ENCODE peak calls at places on chromosomes 4 and X, in nine cellular contexts. One of them, this sample, is unnamed. For H3K27me3, the result is how much of the 10 kb centered on the place peaks cover.

GRCh38 chr4:100977746-100978397 is 369.5 kb downstream of the PPP3CA start:
- DNase-seq in HepG2: no peak
- DNase-seq in aorta: no peak
- DNase-seq in GM23248: peak
- DNase-seq in psoas muscle: no peak
- DNase-seq in neuronal stem cell: no peak
- DNase-seq in adipocyte: peak
- DNase-seq in suprapubic skin: no peak
- DNase-seq in left ventricle myocardium inferior: no peak
- DNase-seq in this sample: no peak

GRCh38 chrX:23937100-23937499 is 29.3 kb downstream of the CXorf58 start:
- DNase-seq in HepG2: no peak
- DNase-seq in aorta: no peak
- DNase-seq in GM23248: peak
- DNase-seq in psoas muscle: no peak
- DNase-seq in neuronal stem cell: no peak
- DNase-seq in adipocyte: no peak
- DNase-seq in suprapubic skin: no peak
- DNase-seq in left ventricle myocardium inferior: no peak
- DNase-seq in this sample: no peak

GRCh38 chr4:158667651-158668198 is 4.0 kb downstream of the C4orf46 start:
- DNase-seq in HepG2: peak
- DNase-seq in aorta: no peak
- DNase-seq in GM23248: peak
- DNase-seq in psoas muscle: no peak
- DNase-seq in neuronal stem cell: no peak
- DNase-seq in adipocyte: peak
- DNase-seq in suprapubic skin: no peak
- DNase-seq in left ventricle myocardium inferior: no peak
- DNase-seq in this sample: peak

GRCh38 chrX:121308276-121308805 is 260.9 kb downstream of the GLUD2 start:
- DNase-seq in HepG2: peak
- DNase-seq in aorta: no peak
- DNase-seq in GM23248: peak
- DNase-seq in psoas muscle: no peak
- DNase-seq in neuronal stem cell: no peak
- DNase-seq in adipocyte: peak
- DNase-seq in suprapubic skin: no peak
- DNase-seq in left ventricle myocardium inferior: no peak
- DNase-seq in this sample: no peak

GRCh38 chrX:14529288-14529989 is at the start of gene GLRA2:
- DNase-seq in HepG2: peak
- DNase-seq in aorta: no peak
- DNase-seq in GM23248: peak
- DNase-seq in psoas muscle: no peak
- DNase-seq in neuronal stem cell: peak
- DNase-seq in adipocyte: peak
- DNase-seq in suprapubic skin: no peak
- DNase-seq in left ventricle myocardium inferior: no peak
- DNase-seq in this sample: no peak

GRCh38 chrX:15328821-15329220 is 6.5 kb downstream of the PIGA start:
- DNase-seq in HepG2: no peak
- DNase-seq in aorta: no peak
- DNase-seq in GM23248: no peak
- DNase-seq in psoas muscle: no peak
- DNase-seq in neuronal stem cell: no peak
- DNase-seq in adipocyte: peak
- DNase-seq in suprapubic skin: no peak
- DNase-seq in left ventricle myocardium inferior: no peak
- DNase-seq in this sample: no peak

GRCh38 chrX:124462931-124463330 is 116.6 kb downstream of the SH2D1A start:
- DNase-seq in HepG2: peak
- DNase-seq in aorta: no peak
- DNase-seq in GM23248: no peak
- DNase-seq in psoas muscle: no peak
- DNase-seq in neuronal stem cell: no peak
- DNase-seq in adipocyte: no peak
- DNase-seq in suprapubic skin: no peak
- DNase-seq in left ventricle myocardium inferior: no peak
- DNase-seq in this sample: no peak

GRCh38 chr4:150149381-150149780 is 71.1 kb downstream of the DCLK2 start:
- DNase-seq in HepG2: no peak
- DNase-seq in aorta: no peak
- DNase-seq in GM23248: peak
- DNase-seq in psoas muscle: no peak
- DNase-seq in neuronal stem cell: no peak
- DNase-seq in adipocyte: peak
- DNase-seq in suprapubic skin: no peak
- DNase-seq in left ventricle myocardium inferior: no peak
- DNase-seq in this sample: no peak

GRCh38 chrX:67599532-67599931 is 55.7 kb downstream of the AR start:
- DNase-seq in HepG2: no peak
- DNase-seq in aorta: no peak
- DNase-seq in GM23248: no peak
- DNase-seq in psoas muscle: no peak
- DNase-seq in neuronal stem cell: no peak
- DNase-seq in adipocyte: peak
- DNase-seq in suprapubic skin: no peak
- DNase-seq in left ventricle myocardium inferior: no peak
- DNase-seq in this sample: no peak

GRCh38 chr4:75344915-75345314 is 169.3 kb downstream of the RCHY1 start:
- DNase-seq in HepG2: no peak
- DNase-seq in aorta: no peak
- DNase-seq in GM23248: peak
- DNase-seq in psoas muscle: no peak
- DNase-seq in neuronal stem cell: no peak
- DNase-seq in adipocyte: peak
- DNase-seq in suprapubic skin: no peak
- DNase-seq in left ventricle myocardium inferior: no peak
- DNase-seq in this sample: no peak

GRCh38 chr4:78862314-78862737 is 76.9 kb downstream of the PAQR3 start:
- DNase-seq in HepG2: peak
- DNase-seq in aorta: no peak
- DNase-seq in GM23248: no peak
- DNase-seq in psoas muscle: no peak
- DNase-seq in neuronal stem cell: no peak
- DNase-seq in adipocyte: no peak
- DNase-seq in suprapubic skin: no peak
- DNase-seq in left ventricle myocardium inferior: no peak
- DNase-seq in this sample: no peak

GRCh38 chrX:134443461-134443860 is 16.5 kb upstream of the HPRT1 start:
- DNase-seq in HepG2: no peak
- DNase-seq in aorta: no peak
- DNase-seq in GM23248: no peak
- DNase-seq in psoas muscle: no peak
- DNase-seq in neuronal stem cell: no peak
- DNase-seq in adipocyte: no peak
- DNase-seq in suprapubic skin: no peak
- DNase-seq in left ventricle myocardium inferior: no peak
- DNase-seq in this sample: no peak

DNA sequence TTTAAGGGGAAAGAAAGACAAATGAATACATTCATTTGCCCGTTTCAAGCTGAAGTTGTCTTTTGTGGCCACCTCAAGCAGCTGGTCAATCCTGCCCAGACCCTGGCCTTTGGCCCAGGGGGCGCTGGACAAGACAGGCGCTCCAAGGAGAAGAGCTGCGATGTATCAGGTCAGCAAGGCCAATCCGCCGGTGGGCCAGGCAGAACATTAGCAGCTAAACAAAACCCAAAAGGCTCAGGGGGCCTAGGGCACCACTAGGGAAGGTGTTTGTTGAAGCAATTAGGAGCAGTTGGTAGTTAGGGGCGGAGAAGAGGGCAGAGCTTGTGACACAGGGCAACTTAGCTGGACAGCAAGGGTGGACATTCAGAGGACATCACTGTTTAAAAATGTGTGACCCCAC is 60.8 kb upstream of the TMEM33 start:
- DNase-seq in HepG2: no peak
- DNase-seq in aorta: no peak
- DNase-seq in GM23248: no peak
- DNase-seq in psoas muscle: no peak
- DNase-seq in neuronal stem cell: no peak
- DNase-seq in adipocyte: no peak
- DNase-seq in suprapubic skin: no peak
- DNase-seq in left ventricle myocardium inferior: no peak
- DNase-seq in this sample: no peak
- H3K27me3 ChIP-seq in HepG2: under half
- H3K27me3 ChIP-seq in aorta: under half
- H3K27me3 ChIP-seq in GM23248: half or more
- H3K27me3 ChIP-seq in psoas muscle: under half
- H3K27me3 ChIP-seq in neuronal stem cell: under half
- H3K27me3 ChIP-seq in adipocyte: half or more
- H3K27me3 ChIP-seq in suprapubic skin: half or more
- H3K27me3 ChIP-seq in left ventricle myocardium inferior: half or more
- H3K27me3 ChIP-seq in this sample: under half

DNA sequence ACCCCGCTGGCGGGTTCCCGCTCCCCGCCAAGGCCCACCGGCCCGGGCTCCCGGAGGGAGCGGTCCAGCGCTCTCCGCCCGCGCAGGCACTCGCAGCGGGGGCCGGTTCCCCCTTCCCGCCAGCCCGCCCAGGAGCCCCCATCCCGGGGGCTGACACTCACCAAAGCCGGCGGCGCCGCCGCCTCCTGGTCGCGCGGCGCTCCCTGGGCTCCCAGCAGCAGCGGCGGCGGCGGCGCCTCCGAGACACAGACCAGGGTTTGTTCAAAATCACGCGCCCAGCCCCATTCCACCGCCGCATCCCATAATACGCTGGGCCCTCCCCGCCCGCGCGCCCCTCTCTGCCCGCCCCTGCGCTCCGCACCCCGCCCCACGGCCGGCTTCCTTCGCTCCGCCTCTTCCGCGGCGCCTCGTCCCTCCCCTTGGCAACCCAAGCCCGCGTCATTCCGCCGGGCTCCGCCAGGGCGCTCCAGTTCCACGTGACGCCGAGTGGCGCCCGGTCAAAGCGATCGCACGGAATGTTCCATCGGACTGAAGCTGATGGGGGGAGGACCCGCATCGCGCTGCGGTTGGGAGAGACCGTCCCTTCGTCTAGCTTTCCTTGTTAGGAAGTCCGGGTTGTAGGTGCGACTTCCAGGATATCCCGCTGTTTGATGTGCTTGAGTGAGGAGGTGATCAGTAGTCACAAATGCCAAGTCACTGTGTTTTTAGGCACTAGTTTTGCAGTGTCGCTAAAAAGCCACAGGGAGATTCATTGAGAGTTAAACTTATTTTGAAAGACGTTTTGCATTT is 2.2 kb upstream of the LIN54 start:
- DNase-seq in HepG2: peak
- DNase-seq in aorta: peak
- DNase-seq in GM23248: peak
- DNase-seq in psoas muscle: peak
- DNase-seq in neuronal stem cell: peak
- DNase-seq in adipocyte: peak
- DNase-seq in suprapubic skin: peak
- DNase-seq in left ventricle myocardium inferior: peak
- DNase-seq in this sample: peak
- H3K27me3 ChIP-seq in HepG2: under half
- H3K27me3 ChIP-seq in aorta: under half
- H3K27me3 ChIP-seq in GM23248: under half
- H3K27me3 ChIP-seq in psoas muscle: under half
- H3K27me3 ChIP-seq in neuronal stem cell: under half
- H3K27me3 ChIP-seq in adipocyte: under half
- H3K27me3 ChIP-seq in suprapubic skin: under half
- H3K27me3 ChIP-seq in left ventricle myocardium inferior: under half
- H3K27me3 ChIP-seq in this sample: under half

GRCh38 chr4:132923516-132923915 is 225.6 kb upstream of the PCDH10 start:
- DNase-seq in HepG2: no peak
- DNase-seq in aorta: no peak
- DNase-seq in GM23248: no peak
- DNase-seq in psoas muscle: no peak
- DNase-seq in neuronal stem cell: no peak
- DNase-seq in adipocyte: no peak
- DNase-seq in suprapubic skin: no peak
- DNase-seq in left ventricle myocardium inferior: no peak
- DNase-seq in this sample: no peak
- H3K27me3 ChIP-seq in HepG2: under half
- H3K27me3 ChIP-seq in aorta: under half
- H3K27me3 ChIP-seq in GM23248: under half
- H3K27me3 ChIP-seq in psoas muscle: under half
- H3K27me3 ChIP-seq in neuronal stem cell: under half
- H3K27me3 ChIP-seq in adipocyte: under half
- H3K27me3 ChIP-seq in suprapubic skin: under half
- H3K27me3 ChIP-seq in left ventricle myocardium inferior: under half
- H3K27me3 ChIP-seq in this sample: under half

GRCh38 chrX:18885317-18886004 is 98.5 kb downstream of the PHKA2 start:
- DNase-seq in HepG2: no peak
- DNase-seq in aorta: peak
- DNase-seq in GM23248: peak
- DNase-seq in psoas muscle: no peak
- DNase-seq in neuronal stem cell: no peak
- DNase-seq in adipocyte: peak
- DNase-seq in suprapubic skin: no peak
- DNase-seq in left ventricle myocardium inferior: no peak
- DNase-seq in this sample: no peak

GRCh38 chrX:18887821-18888205 is 96.1 kb downstream of the PHKA2 start:
- DNase-seq in HepG2: no peak
- DNase-seq in aorta: no peak
- DNase-seq in GM23248: no peak
- DNase-seq in psoas muscle: no peak
- DNase-seq in neuronal stem cell: no peak
- DNase-seq in adipocyte: no peak
- DNase-seq in suprapubic skin: no peak
- DNase-seq in left ventricle myocardium inferior: no peak
- DNase-seq in this sample: no peak

GRCh38 chrX:18886005-18886343 is 97.9 kb downstream of the PHKA2 start:
- DNase-seq in HepG2: no peak
- DNase-seq in aorta: no peak
- DNase-seq in GM23248: no peak
- DNase-seq in psoas muscle: no peak
- DNase-seq in neuronal stem cell: no peak
- DNase-seq in adipocyte: no peak
- DNase-seq in suprapubic skin: no peak
- DNase-seq in left ventricle myocardium inferior: no peak
- DNase-seq in this sample: no peak

GRCh38 chrX:18887177-18887820 is 96.6 kb downstream of the PHKA2 start:
- DNase-seq in HepG2: no peak
- DNase-seq in aorta: peak
- DNase-seq in GM23248: peak
- DNase-seq in psoas muscle: peak
- DNase-seq in neuronal stem cell: no peak
- DNase-seq in adipocyte: no peak
- DNase-seq in suprapubic skin: no peak
- DNase-seq in left ventricle myocardium inferior: peak
- DNase-seq in this sample: no peak

GRCh38 chrX:18886344-18887161 is 97.4 kb downstream of the PHKA2 start:
- DNase-seq in HepG2: peak
- DNase-seq in aorta: peak
- DNase-seq in GM23248: peak
- DNase-seq in psoas muscle: peak
- DNase-seq in neuronal stem cell: peak
- DNase-seq in adipocyte: peak
- DNase-seq in suprapubic skin: peak
- DNase-seq in left ventricle myocardium inferior: peak
- DNase-seq in this sample: peak
- H3K27me3 ChIP-seq in HepG2: under half
- H3K27me3 ChIP-seq in aorta: under half
- H3K27me3 ChIP-seq in GM23248: under half
- H3K27me3 ChIP-seq in psoas muscle: under half
- H3K27me3 ChIP-seq in neuronal stem cell: under half
- H3K27me3 ChIP-seq in adipocyte: under half
- H3K27me3 ChIP-seq in suprapubic skin: under half
- H3K27me3 ChIP-seq in left ventricle myocardium inferior: under half
- H3K27me3 ChIP-seq in this sample: under half

GRCh38 chrX:74284391-74284952 is 19.5 kb upstream of the ZCCHC13 start:
- DNase-seq in HepG2: no peak
- DNase-seq in aorta: no peak
- DNase-seq in GM23248: no peak
- DNase-seq in psoas muscle: no peak
- DNase-seq in neuronal stem cell: no peak
- DNase-seq in adipocyte: no peak
- DNase-seq in suprapubic skin: no peak
- DNase-seq in left ventricle myocardium inferior: no peak
- DNase-seq in this sample: no peak
- H3K27me3 ChIP-seq in HepG2: under half
- H3K27me3 ChIP-seq in aorta: under half
- H3K27me3 ChIP-seq in GM23248: under half
- H3K27me3 ChIP-seq in psoas muscle: under half
- H3K27me3 ChIP-seq in neuronal stem cell: under half
- H3K27me3 ChIP-seq in adipocyte: under half
- H3K27me3 ChIP-seq in suprapubic skin: under half
- H3K27me3 ChIP-seq in left ventricle myocardium inferior: under half
- H3K27me3 ChIP-seq in this sample: under half